ENCODE peak calls at places on chromosomes 12 and 14, in four cellular contexts. One of them, this sample, is unnamed.

GRCh38 chr14:84351646-84352045 is 1178.3 kb upstream of the FLRT2 start:
- DNase-seq in activated naive CD8-positive, alpha-beta T cell treated with anti-CD3 and anti-CD28 coated beads, Interleukin-2, amount 50 U/mL, for 24 hours: no peak
- DNase-seq in HCT116: no peak
- DNase-seq in mesendoderm: no peak
- DNase-seq in this sample: no peak

GRCh38 chr12:101229841-101230241 is 19.8 kb upstream of the SLC5A8 start:
- DNase-seq in activated naive CD8-positive, alpha-beta T cell treated with anti-CD3 and anti-CD28 coated beads, Interleukin-2, amount 50 U/mL, for 24 hours: no peak
- DNase-seq in HCT116: no peak
- DNase-seq in mesendoderm: no peak
- DNase-seq in this sample: no peak

GRCh38 chr12:21892341-21892740 is 48.9 kb downstream of the ABCC9 start:
- DNase-seq in activated naive CD8-positive, alpha-beta T cell treated with anti-CD3 and anti-CD28 coated beads, Interleukin-2, amount 50 U/mL, for 24 hours: no peak
- DNase-seq in HCT116: no peak
- DNase-seq in mesendoderm: no peak
- DNase-seq in this sample: no peak

GRCh38 chr12:15469342-15469741 is 147.0 kb downstream of the PTPRO start:
- DNase-seq in activated naive CD8-positive, alpha-beta T cell treated with anti-CD3 and anti-CD28 coated beads, Interleukin-2, amount 50 U/mL, for 24 hours: no peak
- DNase-seq in HCT116: no peak
- DNase-seq in mesendoderm: peak; percentile 9
- DNase-seq in this sample: no peak

GRCh38 chr12:110370732-110371141 is 32.8 kb downstream of the ANAPC7 start:
- DNase-seq in activated naive CD8-positive, alpha-beta T cell treated with anti-CD3 and anti-CD28 coated beads, Interleukin-2, amount 50 U/mL, for 24 hours: no peak
- DNase-seq in HCT116: no peak
- DNase-seq in mesendoderm: no peak
- DNase-seq in this sample: no peak

GRCh38 chr12:62530596-62530995 is 64.0 kb downstream of the MON2 start:
- DNase-seq in activated naive CD8-positive, alpha-beta T cell treated with anti-CD3 and anti-CD28 coated beads, Interleukin-2, amount 50 U/mL, for 24 hours: no peak
- DNase-seq in HCT116: no peak
- DNase-seq in mesendoderm: no peak
- DNase-seq in this sample: no peak

GRCh38 chr14:97697772-97698171 is 900.6 kb downstream of the VRK1 start:
- DNase-seq in activated naive CD8-positive, alpha-beta T cell treated with anti-CD3 and anti-CD28 coated beads, Interleukin-2, amount 50 U/mL, for 24 hours: peak; percentile 19
- DNase-seq in HCT116: no peak
- DNase-seq in mesendoderm: no peak
- DNase-seq in this sample: no peak

GRCh38 chr14:32366995-32367394 is 37.9 kb downstream of the AKAP6 start:
- DNase-seq in activated naive CD8-positive, alpha-beta T cell treated with anti-CD3 and anti-CD28 coated beads, Interleukin-2, amount 50 U/mL, for 24 hours: no peak
- DNase-seq in HCT116: no peak
- DNase-seq in mesendoderm: no peak
- DNase-seq in this sample: peak; percentile 10

GRCh38 chr12:25876383-25877045 is 82.0 kb upstream of the RASSF8 start:
- DNase-seq in activated naive CD8-positive, alpha-beta T cell treated with anti-CD3 and anti-CD28 coated beads, Interleukin-2, amount 50 U/mL, for 24 hours: no peak
- DNase-seq in HCT116: no peak
- DNase-seq in mesendoderm: peak; percentile 92
- DNase-seq in this sample: no peak

GRCh38 chr14:74638066-74638465 is 26.0 kb upstream of the LTBP2 start:
- DNase-seq in activated naive CD8-positive, alpha-beta T cell treated with anti-CD3 and anti-CD28 coated beads, Interleukin-2, amount 50 U/mL, for 24 hours: no peak
- DNase-seq in HCT116: no peak
- DNase-seq in mesendoderm: peak; percentile 57
- DNase-seq in this sample: no peak

GRCh38 chr12:117686911-117687377 is 281.8 kb downstream of the KSR2 start:
- DNase-seq in activated naive CD8-positive, alpha-beta T cell treated with anti-CD3 and anti-CD28 coated beads, Interleukin-2, amount 50 U/mL, for 24 hours: no peak
- DNase-seq in HCT116: peak; percentile 76
- DNase-seq in mesendoderm: peak; percentile 68
- DNase-seq in this sample: no peak

GRCh38 chr12:94032368-94032767 is 116.0 kb upstream of the PLXNC1 start:
- DNase-seq in activated naive CD8-positive, alpha-beta T cell treated with anti-CD3 and anti-CD28 coated beads, Interleukin-2, amount 50 U/mL, for 24 hours: no peak
- DNase-seq in HCT116: no peak
- DNase-seq in mesendoderm: no peak
- DNase-seq in this sample: no peak

GRCh38 chr12:127108360-127109215 is 1158.4 kb upstream of the TMEM132C start:
- DNase-seq in activated naive CD8-positive, alpha-beta T cell treated with anti-CD3 and anti-CD28 coated beads, Interleukin-2, amount 50 U/mL, for 24 hours: peak; percentile 44
- DNase-seq in HCT116: peak; percentile 35
- DNase-seq in mesendoderm: peak; percentile 65
- DNase-seq in this sample: peak; percentile 74

GRCh38 chr14:64465208-64465821 is at the start of gene AKAP5:
- DNase-seq in activated naive CD8-positive, alpha-beta T cell treated with anti-CD3 and anti-CD28 coated beads, Interleukin-2, amount 50 U/mL, for 24 hours: peak; percentile 64
- DNase-seq in HCT116: no peak
- DNase-seq in mesendoderm: peak; percentile 85
- DNase-seq in this sample: peak; percentile 94

GRCh38 chr12:3419538-3419937 is 71.5 kb upstream of the PRMT8 start:
- DNase-seq in activated naive CD8-positive, alpha-beta T cell treated with anti-CD3 and anti-CD28 coated beads, Interleukin-2, amount 50 U/mL, for 24 hours: no peak
- DNase-seq in HCT116: no peak
- DNase-seq in mesendoderm: no peak
- DNase-seq in this sample: peak; percentile 63

GRCh38 chr12:116896525-116896924 is 14.2 kb upstream of the FBXW8 start:
- DNase-seq in activated naive CD8-positive, alpha-beta T cell treated with anti-CD3 and anti-CD28 coated beads, Interleukin-2, amount 50 U/mL, for 24 hours: no peak
- DNase-seq in HCT116: no peak
- DNase-seq in mesendoderm: no peak
- DNase-seq in this sample: no peak

This sample was measured in neural progenitor cell.